ENCODE peak calls at places on chromosomes 3 and 15, in five cellular contexts. T is Calu3; F is CD8-positive, alpha-beta memory T cell; W is SW 1271; G is CD4-positive, alpha-beta T cell. I is an unnamed sample.

GRCh38 chr3:27824312-27825200 is 102.4 kb upstream of the EOMES start:
- DNase-seq in G (no peak), W (no peak), F (no peak), T (no peak), I (no peak)

GRCh38 chr3:134378384-134378783 is 4.1 kb upstream of the AMOTL2 start:
- DNase-seq in W (no peak), T (peak), G (no peak), F (peak), I (no peak)

GRCh38 chr15:68151277-68151676 is 53.9 kb downstream of the CALML4 start:
- DNase-seq in T (no peak), W (no peak), F (no peak), G (no peak), I (no peak)

GRCh38 chr15:35557544-35557943 is 11.6 kb upstream of the DPH6 start:
- DNase-seq in F (no peak), W (peak), G (no peak), T (no peak), I (no peak)

GRCh38 chr3:118818386-118818785 is 216.3 kb downstream of the IGSF11 start:
- DNase-seq in G (no peak), T (peak), W (no peak), F (no peak), I (no peak)

GRCh38 chr3:147977001-147977400 is 567.8 kb downstream of the ZIC1 start:
- DNase-seq in G (no peak), T (no peak), W (no peak), F (no peak), I (no peak)

GRCh38 chr3:119637679-119638525 is 22.5 kb downstream of the POPDC2 start:
- DNase-seq in T (no peak), G (no peak), F (no peak), W (no peak), I (no peak)

GRCh38 chr3:102165367-102165766 is 269.4 kb upstream of the ZPLD1 start:
- DNase-seq in G (no peak), F (no peak), W (peak), T (no peak), I (no peak)

I was measured in T-helper 17 cell.